ENCODE peak calls at places on chromosomes 3 and 15, in seven cellular contexts. F is PC-9, V is WERI-Rb-1, O is HCT116, U is T-helper 9 cell, D is HTR-8/SVneo, J is GM13977. T is an unnamed sample.

GRCh38 chr3:4036046-4036445 is 236.8 kb downstream of the LRRN1 start:
- DNase-seq in V (no peak), D (no peak), J (no peak), O (no peak), U (no peak), F (no peak), T (no peak)

GRCh38 chr15:73838795-73839565 is 34.4 kb upstream of the TBC1D21 start:
- DNase-seq in F (no peak), J (no peak), D (no peak), U (no peak), V (no peak), O (no peak), T (no peak)

GRCh38 chr3:15581471-15582394 is 19.6 kb downstream of the HACL1 start:
- DNase-seq in F (no peak), J (no peak), V (no peak), U (no peak), O (no peak), D (no peak), T (no peak)

GRCh38 chr3:78641703-78642102 is 1126.1 kb downstream of the ROBO1 start:
- DNase-seq in J (no peak), F (no peak), O (no peak), U (no peak), V (no peak), D (no peak), T (no peak)

GRCh38 chr3:63800097-63800496 is 19.0 kb upstream of the C3orf49 start:
- DNase-seq in D (no peak), F (no peak), U (no peak), O (no peak), J (no peak), V (no peak), T (no peak)

GRCh38 chr15:68315035-68315434 is 37.5 kb downstream of the FEM1B start:
- DNase-seq in O (no peak), J (no peak), U (no peak), F (no peak), D (no peak), V (no peak), T (no peak)

GRCh38 chr15:101376615-101377395 is 81.8 kb upstream of the SNRPA1 start:
- DNase-seq in U (no peak), J (no peak), D (no peak), F (no peak), O (no peak), V (no peak), T (no peak)

GRCh38 chr3:171752329-171752728 is 58.0 kb downstream of the PLD1 start:
- DNase-seq in U (no peak), J (no peak), D (no peak), V (no peak), O (no peak), F (no peak), T (no peak)

GRCh38 chr15:74642328-74642723 is 26.7 kb downstream of the CLK3 start:
- DNase-seq in J (no peak), F (peak), U (no peak), V (no peak), D (no peak), O (no peak), T (no peak)

GRCh38 chr3:131047582-131047981 is 20.9 kb downstream of the NEK11 start:
- DNase-seq in F (no peak), O (no peak), D (no peak), V (peak), J (no peak), U (no peak), T (no peak)

T was measured in COLO829.